ENCODE peak calls at places on chromosomes 6 and 20, in six cellular contexts. H is transverse colon, C is hepatocyte, Z is H9, E is upper lobe of right lung, X is Caco-2. Y is an unnamed sample. For H3K27me3, the result is how much of the 10 kb centered on the place peaks cover.

GRCh38 chr20:10680571-10680970 is 6.8 kb upstream of the JAG1 start:
- DNase-seq in E (no peak), C (no peak), H (no peak), X (no peak), Z (no peak), Y (no peak)

GRCh38 chr6:163630096-163630495 is 215.6 kb downstream of the QKI start:
- DNase-seq in X (no peak), H (no peak), Z (no peak), C (no peak), E (no peak), Y (no peak)

GRCh38 chr20:24773751-24774201 is 175.3 kb upstream of the CST7 start:
- DNase-seq in E (no peak), X (peak), C (peak), Z (peak), H (no peak), Y (no peak)

GRCh38 chr20:5658897-5659296 is 91.3 kb upstream of the SHLD1 start:
- DNase-seq in C (peak), E (no peak), H (peak), X (no peak), Z (no peak), Y (peak)

GRCh38 chr20:41889871-41890224 is 271.7 kb upstream of the CHD6 start:
- DNase-seq in Z (no peak), H (no peak), X (no peak), E (no peak), C (no peak), Y (no peak)

GRCh38 chr6:111720931-111721496 is 115.3 kb upstream of the TRAF3IP2 start:
- DNase-seq in H (no peak), X (no peak), E (no peak), C (no peak), Z (no peak), Y (no peak)

GRCh38 chr6:109095036-109095820 is at the start of gene CEP57L1:
- DNase-seq in E (peak), C (peak), X (peak), H (peak), Z (peak), Y (peak)

GRCh38 chr6:150403458-150404245 is 34.8 kb downstream of the IYD start:
- DNase-seq in H (no peak), Z (no peak), C (peak), E (no peak), X (no peak), Y (no peak)

GRCh38 chr6:4861564-4861963 is 85.4 kb downstream of the CDYL start:
- DNase-seq in E (no peak), Z (no peak), C (no peak), X (no peak), H (no peak), Y (no peak)

GRCh38 chr6:82365011-82365751 is 1.6 kb downstream of the TPBG start:
- DNase-seq in E (peak), H (peak), X (no peak), Z (peak), C (peak), Y (peak)

GRCh38 chr6:13522639-13523038 is 35.2 kb upstream of the GFOD1 start:
- DNase-seq in Z (no peak), E (no peak), H (no peak), X (no peak), C (no peak), Y (no peak)

GRCh38 chr6:143507358-143508145 is 4.0 kb downstream of the FUCA2 start:
- DNase-seq in C (no peak), Z (no peak), X (no peak), H (no peak), E (no peak), Y (no peak)

GRCh38 chr6:68650142-68650541 is 15.1 kb downstream of the ADGRB3 start:
- DNase-seq in H (no peak), E (no peak), X (no peak), Z (no peak), C (no peak), Y (no peak)

GRCh38 chr20:4726710-4727391 is 5.1 kb downstream of the PRND start:
- DNase-seq in E (no peak), X (no peak), H (peak), Z (no peak), C (no peak), Y (no peak)

GRCh38 chr6:148367418-148368024 is 24.9 kb downstream of the SASH1 start:
- DNase-seq in Z (peak), H (no peak), C (no peak), E (no peak), X (no peak), Y (no peak)

GRCh38 chr6:33577106-33577535 is 3.0 kb downstream of the BAK1 start:
- DNase-seq in X (no peak), C (no peak), H (peak), E (peak), Z (no peak), Y (peak)

GRCh38 chr6:167925011-167925410 is 72.5 kb upstream of the KIF25 start:
- DNase-seq in E (no peak), X (no peak), C (no peak), Z (no peak), H (no peak), Y (no peak)

GRCh38 chr6:57267586-57268293 is 45.6 kb upstream of the RAB23 start:
- DNase-seq in Z (no peak), H (peak), E (no peak), X (peak), C (peak), Y (peak)

GRCh38 chr20:21936261-21936660 is 230.8 kb downstream of the PAX1 start:
- DNase-seq in C (no peak), Z (no peak), E (no peak), X (no peak), H (no peak), Y (no peak)

GRCh38 chr20:45630366-45630765 is 718 bp downstream of the WFDC9 start:
- DNase-seq in H (no peak), X (no peak), Z (no peak), C (no peak), E (no peak), Y (no peak)

GRCh38 chr20:48319943-48320584 is 507.7 kb downstream of the PREX1 start:
- DNase-seq in Z (no peak), H (no peak), E (no peak), X (peak), C (no peak), Y (no peak)

GRCh38 chr20:39813190-39813829 is 851.2 kb downstream of the DHX35 start:
- DNase-seq in H (no peak), E (no peak), X (no peak), Z (no peak), C (no peak), Y (no peak)

GRCh38 chr6:84065718-84066290 is 32.2 kb downstream of the MRAP2 start:
- DNase-seq in H (no peak), E (no peak), X (no peak), C (no peak), Z (no peak), Y (no peak)

GRCh38 chr20:10282930-10283556 is 64.4 kb downstream of the SNAP25 start:
- DNase-seq in H (no peak), C (no peak), X (no peak), Z (no peak), E (no peak), Y (no peak)

GRCh38 chr6:153312633-153313032 is 181.6 kb upstream of the RGS17 start:
- DNase-seq in C (peak), E (peak), X (no peak), H (peak), Z (peak), Y (peak)

GRCh38 chr6:116447496-116448011 is 13.6 kb upstream of the CALHM6 start:
- DNase-seq in E (no peak), X (no peak), Z (no peak), H (no peak), C (peak), Y (no peak)

GRCh38 chr6:43980004-43980795 is 147.1 kb downstream of the MRPL14 start:
- DNase-seq in X (no peak), C (no peak), Z (peak), E (no peak), H (no peak), Y (no peak)

GRCh38 chr6:43977404-43978111 is 149.7 kb downstream of the MRPL14 start:
- DNase-seq in X (no peak), E (no peak), H (no peak), C (no peak), Z (peak), Y (no peak)

GRCh38 chr6:43981363-43981990 is 145.8 kb downstream of the MRPL14 start:
- DNase-seq in C (no peak), H (no peak), X (no peak), E (no peak), Z (peak), Y (no peak)

GRCh38 chr6:43978473-43979360 is 148.5 kb downstream of the MRPL14 start:
- DNase-seq in C (no peak), Z (peak), E (no peak), X (no peak), H (no peak), Y (no peak)

DNA sequence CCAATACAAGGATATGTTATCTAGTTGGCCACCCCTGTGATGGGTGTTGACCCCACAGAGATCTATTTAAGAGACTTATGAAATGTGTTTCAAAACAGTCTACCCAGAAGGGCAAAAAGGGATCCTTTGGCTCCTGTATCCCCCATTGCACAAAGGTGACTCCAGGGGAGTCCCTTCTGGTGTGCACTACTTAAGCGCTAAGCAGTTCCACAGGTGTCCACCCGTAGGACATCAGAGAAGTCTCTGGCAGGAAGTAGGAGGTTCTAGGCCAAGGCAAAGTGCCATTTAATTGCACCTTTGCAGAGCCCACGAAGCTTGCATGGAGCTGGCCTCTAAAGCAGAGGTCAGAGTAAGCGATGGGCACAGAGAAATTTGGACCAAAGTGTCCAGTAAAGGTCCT is 147.7 kb downstream of the MRPL14 start:
- DNase-seq in E (no peak), C (no peak), H (no peak), X (no peak), Z (no peak), Y (no peak)
- H3K27me3 ChIP-seq in E (under half), C (under half), H (under half), X (under half), Z (under half), Y (under half)

DNA sequence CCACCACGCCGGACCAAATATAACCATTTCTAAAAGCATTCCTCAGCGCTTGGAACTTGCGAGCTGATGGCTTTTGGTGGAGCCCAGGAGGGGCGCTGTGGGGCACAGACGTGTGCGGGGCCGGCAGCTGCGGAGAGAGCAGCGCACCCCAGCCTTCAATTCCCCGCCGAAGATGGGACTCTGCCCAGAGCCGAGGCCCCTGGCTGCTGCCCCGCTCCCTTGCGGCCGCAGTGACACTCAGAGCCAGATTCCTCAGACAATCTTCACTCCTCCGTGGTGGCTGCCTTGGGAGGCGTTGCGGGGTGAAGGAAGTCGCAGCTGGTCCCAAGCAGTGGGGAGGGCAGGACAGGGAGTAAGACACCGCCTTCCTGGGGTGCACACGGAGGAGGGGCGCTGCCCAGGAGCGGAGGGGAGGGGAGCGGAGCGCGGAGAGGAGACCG is 87.7 kb downstream of the TMEM242 start:
- DNase-seq in H (peak), Z (peak), E (no peak), X (no peak), C (peak), Y (no peak)
- H3K27me3 ChIP-seq in H (under half), Z (under half), E (under half), X (under half), C (under half), Y (under half)

GRCh38 chr20:63127700-63128364 is 88.1 kb downstream of the YTHDF1 start:
- DNase-seq in H (no peak), C (no peak), E (peak), Z (no peak), X (peak), Y (peak)
- H3K27me3 ChIP-seq in H (under half), C (under half), E (under half), Z (under half), X (under half), Y (under half)

GRCh38 chr20:58745391-58745790 is 52.8 kb downstream of the NPEPL1 start:
- DNase-seq in X (no peak), H (no peak), E (no peak), Z (no peak), C (no peak), Y (no peak)

GRCh38 chr20:58748628-58749027 is 56.0 kb downstream of the NPEPL1 start:
- DNase-seq in X (no peak), C (no peak), H (no peak), Z (no peak), E (no peak), Y (no peak)

GRCh38 chr20:58746551-58747399 is 54.2 kb downstream of the NPEPL1 start:
- DNase-seq in X (no peak), E (no peak), Z (no peak), C (no peak), H (no peak), Y (no peak)

GRCh38 chr20:58749098-58749766 is 56.6 kb downstream of the NPEPL1 start:
- DNase-seq in Z (no peak), C (no peak), X (no peak), H (no peak), E (no peak), Y (no peak)

DNA sequence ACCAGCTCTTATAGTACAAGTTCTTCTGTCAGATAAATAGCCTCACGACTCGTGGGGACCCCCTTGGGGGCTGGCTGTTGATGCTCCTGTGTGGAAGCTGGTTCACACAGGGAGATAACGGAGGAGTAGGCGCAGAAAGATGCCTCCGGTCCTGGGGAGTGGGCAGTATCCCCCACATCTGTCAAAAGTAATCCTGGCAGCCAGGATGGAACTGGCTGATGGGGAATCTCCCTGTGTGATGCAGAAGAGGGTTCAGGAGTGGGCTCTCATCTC is 54.7 kb downstream of the NPEPL1 start:
- DNase-seq in Z (no peak), E (no peak), H (no peak), C (no peak), X (no peak), Y (no peak)
- H3K27me3 ChIP-seq in Z (under half), E (under half), H (under half), C (under half), X (under half), Y (under half)

GRCh38 chr6:104268389-104268788 is 591.3 kb downstream of the HACE1 start:
- DNase-seq in E (no peak), C (no peak), X (no peak), H (no peak), Z (no peak), Y (no peak)

GRCh38 chr6:104266922-104267321 is 592.8 kb downstream of the HACE1 start:
- DNase-seq in Z (no peak), E (no peak), H (no peak), C (no peak), X (no peak), Y (no peak)
- H3K27me3 ChIP-seq in Z (under half), E (under half), H (under half), C (under half), X (under half), Y (under half)

GRCh38 chr20:38305541-38305940 is 1.6 kb downstream of the BPI start:
- DNase-seq in H (no peak), C (no peak), E (no peak), Z (no peak), X (no peak), Y (no peak)

GRCh38 chr20:38307371-38308046 is 3.6 kb downstream of the BPI start:
- DNase-seq in C (no peak), X (no peak), E (no peak), Z (no peak), H (no peak), Y (no peak)

GRCh38 chr20:38311100-38311499 is 7.1 kb downstream of the BPI start:
- DNase-seq in H (no peak), Z (no peak), C (no peak), E (no peak), X (no peak), Y (no peak)

GRCh38 chr20:38308047-38308438 is 4.1 kb downstream of the BPI start:
- DNase-seq in E (no peak), X (no peak), H (no peak), Z (no peak), C (no peak), Y (no peak)

GRCh38 chr20:38308447-38308846 is 4.5 kb downstream of the BPI start:
- DNase-seq in Z (no peak), H (no peak), C (no peak), X (no peak), E (no peak), Y (no peak)
- H3K27me3 ChIP-seq in Z (under half), H (under half), C (under half), X (under half), E (under half), Y (under half)

DNA sequence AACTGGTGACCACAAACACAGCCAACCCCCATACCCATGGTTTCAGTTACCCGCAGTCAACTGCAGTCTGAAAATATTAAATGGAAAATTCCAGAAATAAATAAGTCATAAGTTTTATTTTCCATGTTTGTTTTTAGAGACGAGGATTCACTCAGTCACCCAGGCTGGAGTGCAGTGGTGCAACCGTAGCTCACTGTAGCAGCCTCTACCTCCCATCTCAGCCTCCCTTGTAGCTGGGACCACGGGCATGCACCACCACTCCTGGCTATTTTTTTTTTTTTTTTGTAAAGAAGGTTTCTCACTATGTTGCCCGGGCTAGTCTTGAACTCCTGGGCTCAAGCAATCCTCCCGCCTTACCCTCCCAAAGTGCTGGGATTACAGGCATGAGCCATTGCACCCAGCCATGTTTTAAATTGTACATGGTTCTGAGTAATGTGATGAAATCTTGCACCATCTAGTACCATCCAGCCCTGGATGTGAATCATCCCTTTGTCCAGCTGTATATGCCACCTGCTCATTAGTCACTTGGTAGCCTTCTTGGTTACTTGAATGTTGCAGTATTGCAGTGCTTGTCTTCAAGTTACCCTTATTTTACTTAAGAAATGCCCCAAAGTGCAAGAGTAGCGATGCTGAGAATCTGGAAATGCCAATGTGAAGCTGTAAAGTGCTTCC is 14.5 kb downstream of the CSNK2A1 start:
- DNase-seq in Z (no peak), C (no peak), H (no peak), X (no peak), E (no peak), Y (no peak)
- H3K27me3 ChIP-seq in Z (under half), C (under half), H (under half), X (under half), E (under half), Y (under half)

GRCh38 chr6:100456178-100456880 is 8.4 kb downstream of the SIM1 start:
- DNase-seq in H (no peak), X (no peak), C (no peak), Z (no peak), E (no peak), Y (no peak)

GRCh38 chr6:100458841-100459154 is 5.9 kb downstream of the SIM1 start:
- DNase-seq in H (no peak), X (no peak), E (no peak), C (no peak), Z (no peak), Y (no peak)

GRCh38 chr6:100456881-100457220 is 7.9 kb downstream of the SIM1 start:
- DNase-seq in E (no peak), X (no peak), C (no peak), H (no peak), Z (no peak), Y (no peak)

GRCh38 chr6:100459291-100459690 is 5.4 kb downstream of the SIM1 start:
- DNase-seq in E (no peak), X (no peak), C (no peak), Z (no peak), H (no peak), Y (no peak)

GRCh38 chr6:100457251-100457990 is 7.3 kb downstream of the SIM1 start:
- DNase-seq in X (no peak), E (no peak), C (no peak), Z (peak), H (no peak), Y (no peak)
- H3K27me3 ChIP-seq in X (under half), E (half or more), C (half or more), Z (half or more), H (half or more), Y (half or more)

Y was measured in lower lobe of right lung.